ENCODE peak calls at places on chromosomes 12 and 14, in seven cellular contexts. S is endothelial cell of umbilical vein, N is colonic mucosa, F is SK-N-SH, M is mucosa of descending colon, A is cardiac muscle cell, V is pancreas. K is an unnamed sample.

GRCh38 chr12:91637789-91638624 is 455.4 kb upstream of the DCN start:
- DNase-seq in V (no peak), M (no peak), N (no peak), A (no peak), F (no peak), S (no peak), K (no peak)

GRCh38 chr14:94269156-94269555 is 23.9 kb downstream of the SERPINA10 start:
- DNase-seq in F (no peak), A (no peak), N (no peak), S (no peak), M (no peak), V (no peak), K (no peak)

GRCh38 chr14:80770114-80770917 is 171.2 kb downstream of the CEP128 start:
- DNase-seq in M (no peak), V (no peak), F (no peak), N (no peak), S (peak; percentile 70), A (no peak), K (no peak)

GRCh38 chr12:52369809-52370208 is 2.5 kb upstream of the KRT85 start:
- DNase-seq in N (no peak), A (no peak), S (no peak), F (no peak), V (no peak), M (no peak), K (no peak)

GRCh38 chr12:72679147-72679757 is 407.1 kb downstream of the TRHDE start:
- DNase-seq in S (no peak), N (no peak), F (no peak), M (no peak), V (no peak), A (no peak), K (no peak)

GRCh38 chr14:49961270-49962222 is 68.7 kb downstream of the ARF6 start:
- DNase-seq in A (no peak), V (no peak), M (no peak), N (no peak), S (no peak), F (no peak), K (no peak)

GRCh38 chr14:70097576-70098256 is 91.0 kb downstream of the SLC8A3 start:
- DNase-seq in M (no peak), F (no peak), V (no peak), A (no peak), S (no peak), N (no peak), K (no peak)

GRCh38 chr14:33836203-33836894 is 114.5 kb downstream of the EGLN3 start:
- DNase-seq in F (no peak), V (no peak), N (no peak), A (no peak), M (no peak), S (no peak), K (no peak)

GRCh38 chr12:55068416-55069010 is 48.7 kb downstream of the NEUROD4 start:
- DNase-seq in S (peak; percentile 43), M (no peak), N (peak; percentile 20), V (peak; percentile 17), F (peak; percentile 48), A (peak; percentile 73), K (no peak)

GRCh38 chr12:81208193-81208946 is 130.5 kb downstream of the ACSS3 start:
- DNase-seq in A (peak; percentile 20), F (no peak), N (peak; percentile 58), M (no peak), S (peak; percentile 87), V (no peak), K (no peak)

GRCh38 chr12:74725154-74725553 is 187.5 kb downstream of the ATXN7L3B start:
- DNase-seq in V (no peak), A (peak; percentile 61), S (no peak), N (no peak), F (no peak), M (no peak), K (no peak)

GRCh38 chr12:54300732-54301427 is at the start of gene NFE2:
- DNase-seq in N (peak; percentile 39), A (peak; percentile 83), M (peak; percentile 72), V (peak; percentile 56), F (peak; percentile 49), S (no peak), K (peak; percentile 83)

GRCh38 chr14:40115583-40115982 is 683.4 kb upstream of the FBXO33 start:
- DNase-seq in F (no peak), N (no peak), M (no peak), A (no peak), V (no peak), S (no peak), K (no peak)

GRCh38 chr12:49585477-49586445 is 17.8 kb upstream of the MCRS1 start:
- DNase-seq in M (no peak), N (no peak), S (no peak), F (no peak), V (no peak), A (no peak), K (no peak)

GRCh38 chr12:22083167-22083566 is 37.1 kb downstream of the CMAS start:
- DNase-seq in S (peak; percentile 56), A (peak; percentile 58), N (no peak), F (no peak), V (no peak), M (no peak), K (no peak)

GRCh38 chr14:100341301-100342031 is 18.3 kb downstream of the SLC25A47 start:
- DNase-seq in A (peak; percentile 68), S (peak; percentile 98), M (no peak), V (peak; percentile 67), F (peak; percentile 14), N (no peak), K (peak; percentile 61)

GRCh38 chr14:104107611-104108569 is 22.4 kb downstream of the ASPG start:
- DNase-seq in F (peak; percentile 54), N (peak; percentile 65), V (no peak), M (peak; percentile 65), A (no peak), S (no peak), K (peak; percentile 68)

GRCh38 chr12:89661706-89662330 is 46.8 kb downstream of the ATP2B1 start:
- DNase-seq in N (no peak), S (no peak), F (no peak), V (no peak), A (no peak), M (no peak), K (no peak)

GRCh38 chr12:108338915-108339657 is at the start of gene CMKLR1:
- DNase-seq in F (peak; percentile 78), S (no peak), A (peak; percentile 13), N (peak; percentile 22), V (no peak), M (no peak), K (peak; percentile 74)
- H3K4me3 ChIP-seq in F (peak within 1 kb of the TSS; percentile 43), S (no peak within 1 kb of the TSS), A (no peak within 1 kb of the TSS), N (peak within 1 kb of the TSS; percentile 6), V (no peak within 1 kb of the TSS), M (peak within 1 kb of the TSS; percentile 1), K (peak within 1 kb of the TSS; percentile 56)

GRCh38 chr14:61472025-61472672 is 150.8 kb downstream of the PRKCH start:
- DNase-seq in F (peak; percentile 75), A (peak; percentile 98), N (no peak), M (no peak), V (no peak), S (peak; percentile 96), K (no peak)
- H3K4me1 ChIP-seq in F (peaks cover 73% of the 10 kb centered on the region), A (peaks cover 67% of the 10 kb centered on the region), N (no peaks in the 10 kb centered on the region), M (peaks cover 16% of the 10 kb centered on the region), V (no peaks in the 10 kb centered on the region), S (peaks cover 63% of the 10 kb centered on the region), K (peaks cover 83% of the 10 kb centered on the region)

GRCh38 chr12:13273850-13274249 is 77.3 kb downstream of the EMP1 start:
- DNase-seq in V (no peak), N (no peak), S (no peak), F (no peak), A (peak; percentile 16), M (no peak), K (no peak)

GRCh38 chr12:13277278-13277677 is 80.8 kb downstream of the EMP1 start:
- DNase-seq in M (no peak), A (no peak), F (no peak), V (no peak), S (no peak), N (no peak), K (no peak)

GRCh38 chr12:13275366-13275765 is 78.8 kb downstream of the EMP1 start:
- DNase-seq in F (no peak), V (no peak), M (no peak), A (no peak), N (no peak), S (peak; percentile 86), K (no peak)

GRCh38 chr12:13282861-13283260 is 86.3 kb downstream of the EMP1 start:
- DNase-seq in A (no peak), N (no peak), F (no peak), V (no peak), M (no peak), S (no peak), K (no peak)

DNA sequence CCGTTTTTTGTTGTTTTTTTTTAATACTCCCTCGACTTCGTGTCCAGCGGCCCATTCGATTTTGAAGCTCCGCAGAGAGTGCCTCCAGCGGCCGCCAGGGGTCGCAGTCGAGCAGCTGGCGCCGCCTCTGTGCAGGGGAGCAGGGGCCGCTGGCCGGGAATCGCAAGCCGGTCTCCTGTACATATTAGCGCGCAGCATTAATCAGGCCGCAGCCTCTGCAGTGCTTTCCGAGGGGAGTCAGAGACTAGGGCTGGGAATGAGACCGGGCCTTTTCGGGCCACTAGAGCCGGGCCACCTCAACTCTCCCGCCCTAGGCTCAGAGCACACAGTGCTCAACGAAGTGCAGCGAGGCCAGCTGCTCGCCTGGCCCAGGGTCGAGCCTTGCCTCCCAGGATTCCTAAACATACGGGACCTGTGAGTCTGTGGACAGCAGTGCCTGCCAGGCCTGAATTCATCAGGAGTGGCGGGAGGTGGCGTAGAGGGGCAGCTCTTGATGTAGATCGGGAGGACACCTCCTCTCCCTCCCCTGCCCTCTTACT is 81.8 kb downstream of the EMP1 start:
- DNase-seq in M (peak; percentile 63), F (peak; percentile 87), A (peak; percentile 84), V (peak; percentile 44), N (peak; percentile 59), S (peak; percentile 72), K (peak; percentile 85)
- H3K4me3 ChIP-seq in M (no peak overlapping the region), F (no peak overlapping the region), A (no peak overlapping the region), V (no peak overlapping the region), N (no peak overlapping the region), S (no peak overlapping the region), K (no peak overlapping the region)

GRCh38 chr12:123471374-123472068 is 13.6 kb downstream of the SNRNP35 start:
- DNase-seq in F (no peak), V (no peak), N (no peak), A (peak; percentile 79), S (no peak), M (no peak), K (no peak)

GRCh38 chr12:123474493-123475255 is 16.7 kb downstream of the SNRNP35 start:
- DNase-seq in S (no peak), A (no peak), N (no peak), F (no peak), V (no peak), M (no peak), K (no peak)

GRCh38 chr12:123469978-123470377 is 12.0 kb downstream of the SNRNP35 start:
- DNase-seq in V (no peak), S (no peak), F (no peak), M (no peak), A (no peak), N (no peak), K (no peak)

GRCh38 chr12:123475256-123475703 is 17.3 kb downstream of the SNRNP35 start:
- DNase-seq in V (no peak), A (no peak), N (no peak), S (no peak), F (no peak), M (no peak), K (no peak)

DNA sequence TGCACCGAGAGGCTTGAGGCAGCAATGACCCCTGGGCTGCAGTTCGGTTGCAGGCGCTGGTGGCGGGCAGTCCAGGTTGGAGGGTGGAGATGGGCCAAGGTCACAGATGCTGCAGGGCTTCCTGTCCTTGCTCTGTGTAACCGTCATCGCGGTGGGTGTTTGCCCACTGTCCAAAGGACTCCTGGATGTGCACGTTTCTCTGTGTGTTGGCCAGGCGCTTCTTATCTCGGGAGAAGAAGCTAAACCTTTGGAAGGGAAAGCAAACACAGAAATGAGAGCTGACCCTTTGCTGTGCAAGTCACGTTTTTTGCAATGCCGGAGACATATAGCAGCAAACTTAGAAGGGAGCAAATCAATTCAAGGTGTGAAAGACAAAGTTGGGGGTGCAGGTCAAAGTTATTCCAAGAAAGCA is 14.5 kb downstream of the SNRNP35 start:
- DNase-seq in A (no peak), M (no peak), F (no peak), S (no peak), N (no peak), V (no peak), K (no peak)
- H3K4me1 ChIP-seq in A (no peaks in the 10 kb centered on the region), M (no peaks in the 10 kb centered on the region), F (peaks cover 3% of the 10 kb centered on the region), S (no peaks in the 10 kb centered on the region), N (no peaks in the 10 kb centered on the region), V (no peaks in the 10 kb centered on the region), K (no peaks in the 10 kb centered on the region)

K was measured in upper lobe of right lung.